ENCODE peak calls at places on chromosomes 12 and 14, in eight cellular contexts. One of them, this sample, is unnamed.

GRCh38 chr14:51750542-51750941 is 98.8 kb downstream of the FRMD6 start:
- DNase-seq in mammary epithelial cell: no peak
- DNase-seq in adipocyte: no peak
- DNase-seq in right cardiac atrium: no peak
- DNase-seq in hepatocyte: no peak
- DNase-seq in transverse colon: no peak
- DNase-seq in fibroblast of pulmonary artery: no peak
- DNase-seq in HCT116: peak; percentile 19
- DNase-seq in this sample: no peak

GRCh38 chr12:96986883-96987523 is 79.9 kb downstream of the NEDD1 start:
- DNase-seq in mammary epithelial cell: no peak
- DNase-seq in adipocyte: peak; percentile 68
- DNase-seq in right cardiac atrium: no peak
- DNase-seq in hepatocyte: peak; percentile 49
- DNase-seq in transverse colon: no peak
- DNase-seq in fibroblast of pulmonary artery: peak; percentile 50
- DNase-seq in HCT116: peak; percentile 27
- DNase-seq in this sample: peak; percentile 40

GRCh38 chr12:57089259-57090245 is 638 bp downstream of the NAB2 start:
- DNase-seq in mammary epithelial cell: peak; percentile 51
- DNase-seq in adipocyte: peak; percentile 84
- DNase-seq in right cardiac atrium: peak; percentile 91
- DNase-seq in hepatocyte: peak; percentile 83
- DNase-seq in transverse colon: peak; percentile 75
- DNase-seq in fibroblast of pulmonary artery: peak; percentile 84
- DNase-seq in HCT116: no peak
- DNase-seq in this sample: peak; percentile 42

GRCh38 chr12:112939761-112940357 is 1.6 kb downstream of the OAS3 start:
- DNase-seq in mammary epithelial cell: no peak
- DNase-seq in adipocyte: no peak
- DNase-seq in right cardiac atrium: no peak
- DNase-seq in hepatocyte: no peak
- DNase-seq in transverse colon: no peak
- DNase-seq in fibroblast of pulmonary artery: no peak
- DNase-seq in HCT116: no peak
- DNase-seq in this sample: no peak

GRCh38 chr12:72388322-72388721 is 116.2 kb downstream of the TRHDE start:
- DNase-seq in mammary epithelial cell: no peak
- DNase-seq in adipocyte: no peak
- DNase-seq in right cardiac atrium: no peak
- DNase-seq in hepatocyte: no peak
- DNase-seq in transverse colon: no peak
- DNase-seq in fibroblast of pulmonary artery: no peak
- DNase-seq in HCT116: no peak
- DNase-seq in this sample: no peak

GRCh38 chr12:104699489-104700194 is 242.9 kb downstream of the CHST11 start:
- DNase-seq in mammary epithelial cell: no peak
- DNase-seq in adipocyte: peak; percentile 58
- DNase-seq in right cardiac atrium: no peak
- DNase-seq in hepatocyte: no peak
- DNase-seq in transverse colon: no peak
- DNase-seq in fibroblast of pulmonary artery: no peak
- DNase-seq in HCT116: no peak
- DNase-seq in this sample: no peak

GRCh38 chr12:5577741-5578140 is 145.8 kb downstream of the NTF3 start:
- DNase-seq in mammary epithelial cell: no peak
- DNase-seq in adipocyte: no peak
- DNase-seq in right cardiac atrium: no peak
- DNase-seq in hepatocyte: no peak
- DNase-seq in transverse colon: no peak
- DNase-seq in fibroblast of pulmonary artery: peak; percentile 7
- DNase-seq in HCT116: no peak
- DNase-seq in this sample: no peak

GRCh38 chr12:120257041-120257821 is 8.3 kb downstream of the PXN start:
- DNase-seq in mammary epithelial cell: peak; percentile 72
- DNase-seq in adipocyte: peak; percentile 92
- DNase-seq in right cardiac atrium: peak; percentile 70
- DNase-seq in hepatocyte: peak; percentile 48
- DNase-seq in transverse colon: no peak
- DNase-seq in fibroblast of pulmonary artery: peak; percentile 98
- DNase-seq in HCT116: no peak
- DNase-seq in this sample: peak; percentile 88

GRCh38 chr12:40225984-40226602 is 1.3 kb downstream of the LRRK2 start:
- DNase-seq in mammary epithelial cell: no peak
- DNase-seq in adipocyte: no peak
- DNase-seq in right cardiac atrium: no peak
- DNase-seq in hepatocyte: no peak
- DNase-seq in transverse colon: no peak
- DNase-seq in fibroblast of pulmonary artery: no peak
- DNase-seq in HCT116: no peak
- DNase-seq in this sample: no peak

GRCh38 chr12:8482446-8483080 is 26.8 kb downstream of the CLEC6A start:
- DNase-seq in mammary epithelial cell: no peak
- DNase-seq in adipocyte: no peak
- DNase-seq in right cardiac atrium: no peak
- DNase-seq in hepatocyte: peak; percentile 4
- DNase-seq in transverse colon: no peak
- DNase-seq in fibroblast of pulmonary artery: no peak
- DNase-seq in HCT116: no peak
- DNase-seq in this sample: no peak

DNA sequence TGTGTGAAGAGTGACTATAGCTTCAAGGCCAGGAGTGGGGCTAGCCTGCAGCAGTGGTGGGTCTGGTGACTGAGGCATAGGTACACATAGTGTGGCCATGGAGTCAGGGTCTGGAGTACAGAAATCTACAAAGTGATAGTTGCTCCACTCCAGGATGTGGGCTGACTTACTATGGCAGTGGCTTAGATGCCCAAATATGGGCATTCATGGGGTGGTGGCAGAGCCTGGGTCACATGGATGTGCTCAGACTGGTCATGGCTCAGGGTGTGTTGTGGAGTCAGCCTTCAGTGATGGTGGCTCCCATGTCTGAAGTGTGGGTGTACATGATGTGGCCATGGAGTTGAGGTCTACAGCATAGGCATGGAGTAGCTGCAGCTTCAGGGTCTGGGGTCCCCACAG is 27.3 kb downstream of the CLEC6A start:
- DNase-seq in mammary epithelial cell: no peak
- DNase-seq in adipocyte: no peak
- DNase-seq in right cardiac atrium: no peak
- DNase-seq in hepatocyte: no peak
- DNase-seq in transverse colon: no peak
- DNase-seq in fibroblast of pulmonary artery: no peak
- DNase-seq in HCT116: no peak
- DNase-seq in this sample: no peak
- H3K4me3 ChIP-seq in mammary epithelial cell: no peak overlapping the region
- H3K4me3 ChIP-seq in adipocyte: no peak overlapping the region
- H3K4me3 ChIP-seq in right cardiac atrium: no peak overlapping the region
- H3K4me3 ChIP-seq in hepatocyte: no peak overlapping the region
- H3K4me3 ChIP-seq in transverse colon: no peak overlapping the region
- H3K4me3 ChIP-seq in fibroblast of pulmonary artery: no peak overlapping the region
- H3K4me3 ChIP-seq in HCT116: no peak overlapping the region
- H3K4me3 ChIP-seq in this sample: no peak overlapping the region

DNA sequence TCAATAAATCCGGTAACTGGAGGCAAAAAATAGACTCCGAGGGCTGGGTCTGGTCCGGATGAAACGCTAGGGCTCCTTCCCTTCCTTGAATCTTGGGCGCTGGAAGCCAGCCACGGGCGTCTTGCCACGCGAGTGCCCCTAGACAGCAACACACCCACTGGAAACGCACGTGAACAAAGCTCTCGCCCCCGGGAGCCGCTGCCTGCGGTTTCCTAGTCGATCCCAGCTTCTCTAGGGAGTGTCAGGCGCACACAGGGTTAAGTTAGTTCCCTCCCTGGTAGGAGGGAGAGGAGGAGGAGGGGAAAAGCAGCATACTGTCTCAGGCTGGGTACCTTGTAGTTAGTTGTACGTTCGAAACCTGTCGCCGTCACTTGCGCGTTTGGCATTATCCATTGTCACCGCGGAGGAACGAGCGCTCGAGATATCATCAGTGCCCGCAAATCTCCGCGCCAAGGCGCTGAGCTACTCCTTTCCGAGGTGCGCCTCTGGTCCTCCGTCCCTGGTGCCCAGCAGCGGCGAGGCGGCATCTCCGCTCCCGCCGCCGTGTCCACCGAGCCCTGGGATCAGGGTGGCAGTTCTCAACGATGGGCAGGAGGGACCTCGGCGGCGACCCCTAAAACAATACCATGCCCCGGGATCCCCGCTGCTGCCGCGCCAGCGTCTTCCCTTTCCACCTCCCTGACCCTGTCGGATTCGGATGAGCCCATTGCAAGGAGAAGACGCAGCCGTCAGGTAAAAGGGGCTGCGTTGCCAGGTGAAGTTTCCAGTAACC is at the start of gene FLRT2:
- DNase-seq in mammary epithelial cell: peak; percentile 71
- DNase-seq in adipocyte: peak; percentile 89
- DNase-seq in right cardiac atrium: peak; percentile 68
- DNase-seq in hepatocyte: peak; percentile 62
- DNase-seq in transverse colon: no peak
- DNase-seq in fibroblast of pulmonary artery: peak; percentile 82
- DNase-seq in HCT116: no peak
- DNase-seq in this sample: peak; percentile 71
- H3K4me3 ChIP-seq in mammary epithelial cell: peak within 1 kb of the TSS; percentile 89
- H3K4me3 ChIP-seq in adipocyte: peak within 1 kb of the TSS; percentile 91
- H3K4me3 ChIP-seq in right cardiac atrium: peak within 1 kb of the TSS; percentile 53
- H3K4me3 ChIP-seq in hepatocyte: peak within 1 kb of the TSS; percentile 71
- H3K4me3 ChIP-seq in transverse colon: peak within 1 kb of the TSS; percentile 53
- H3K4me3 ChIP-seq in fibroblast of pulmonary artery: peak within 1 kb of the TSS; percentile 83
- H3K4me3 ChIP-seq in HCT116: no peak within 1 kb of the TSS
- H3K4me3 ChIP-seq in this sample: peak within 1 kb of the TSS; percentile 88

GRCh38 chr14:41419709-41420108 is 187.0 kb upstream of the LRFN5 start:
- DNase-seq in mammary epithelial cell: no peak
- DNase-seq in adipocyte: no peak
- DNase-seq in right cardiac atrium: no peak
- DNase-seq in hepatocyte: no peak
- DNase-seq in transverse colon: no peak
- DNase-seq in fibroblast of pulmonary artery: no peak
- DNase-seq in HCT116: no peak
- DNase-seq in this sample: no peak
- H3K4me3 ChIP-seq in mammary epithelial cell: no peak overlapping the region
- H3K4me3 ChIP-seq in adipocyte: no peak overlapping the region
- H3K4me3 ChIP-seq in right cardiac atrium: no peak overlapping the region
- H3K4me3 ChIP-seq in hepatocyte: no peak overlapping the region
- H3K4me3 ChIP-seq in transverse colon: no peak overlapping the region
- H3K4me3 ChIP-seq in fibroblast of pulmonary artery: no peak overlapping the region
- H3K4me3 ChIP-seq in HCT116: no peak overlapping the region
- H3K4me3 ChIP-seq in this sample: no peak overlapping the region

GRCh38 chr12:94644622-94645021 is 5.7 kb downstream of the TMCC3 start:
- DNase-seq in mammary epithelial cell: peak; percentile 95
- DNase-seq in adipocyte: peak; percentile 14
- DNase-seq in right cardiac atrium: no peak
- DNase-seq in hepatocyte: no peak
- DNase-seq in transverse colon: no peak
- DNase-seq in fibroblast of pulmonary artery: peak; percentile 57
- DNase-seq in HCT116: no peak
- DNase-seq in this sample: peak; percentile 93
- H3K4me3 ChIP-seq in mammary epithelial cell: no peak overlapping the region
- H3K4me3 ChIP-seq in adipocyte: no peak overlapping the region
- H3K4me3 ChIP-seq in right cardiac atrium: no peak overlapping the region
- H3K4me3 ChIP-seq in hepatocyte: no peak overlapping the region
- H3K4me3 ChIP-seq in transverse colon: no peak overlapping the region
- H3K4me3 ChIP-seq in fibroblast of pulmonary artery: no peak overlapping the region
- H3K4me3 ChIP-seq in HCT116: no peak overlapping the region
- H3K4me3 ChIP-seq in this sample: no peak overlapping the region

DNA sequence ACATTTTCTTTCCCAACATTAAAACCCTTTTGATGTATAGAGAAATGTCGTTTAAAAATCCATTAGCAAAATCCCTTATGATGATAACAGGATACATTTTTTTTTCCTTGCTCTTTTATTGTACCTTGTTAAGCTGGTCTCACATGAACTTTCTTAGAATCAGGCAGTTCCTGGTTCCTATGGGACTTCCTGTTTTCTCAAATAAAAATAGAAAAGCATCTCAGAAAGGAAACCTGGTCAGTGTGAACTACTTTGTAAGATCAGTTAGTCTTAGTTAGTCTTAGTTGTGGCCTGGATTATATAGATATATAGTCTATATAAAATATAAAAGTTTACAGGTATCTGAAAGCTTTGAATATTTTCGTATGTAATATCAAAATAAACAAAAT is 40.3 kb downstream of the LEMD3 start:
- DNase-seq in mammary epithelial cell: no peak
- DNase-seq in adipocyte: no peak
- DNase-seq in right cardiac atrium: no peak
- DNase-seq in hepatocyte: no peak
- DNase-seq in transverse colon: no peak
- DNase-seq in fibroblast of pulmonary artery: peak; percentile 16
- DNase-seq in HCT116: no peak
- DNase-seq in this sample: no peak
- H3K4me3 ChIP-seq in mammary epithelial cell: no peak overlapping the region
- H3K4me3 ChIP-seq in adipocyte: no peak overlapping the region
- H3K4me3 ChIP-seq in right cardiac atrium: no peak overlapping the region
- H3K4me3 ChIP-seq in hepatocyte: no peak overlapping the region
- H3K4me3 ChIP-seq in transverse colon: no peak overlapping the region
- H3K4me3 ChIP-seq in fibroblast of pulmonary artery: no peak overlapping the region
- H3K4me3 ChIP-seq in HCT116: no peak overlapping the region
- H3K4me3 ChIP-seq in this sample: no peak overlapping the region

DNA sequence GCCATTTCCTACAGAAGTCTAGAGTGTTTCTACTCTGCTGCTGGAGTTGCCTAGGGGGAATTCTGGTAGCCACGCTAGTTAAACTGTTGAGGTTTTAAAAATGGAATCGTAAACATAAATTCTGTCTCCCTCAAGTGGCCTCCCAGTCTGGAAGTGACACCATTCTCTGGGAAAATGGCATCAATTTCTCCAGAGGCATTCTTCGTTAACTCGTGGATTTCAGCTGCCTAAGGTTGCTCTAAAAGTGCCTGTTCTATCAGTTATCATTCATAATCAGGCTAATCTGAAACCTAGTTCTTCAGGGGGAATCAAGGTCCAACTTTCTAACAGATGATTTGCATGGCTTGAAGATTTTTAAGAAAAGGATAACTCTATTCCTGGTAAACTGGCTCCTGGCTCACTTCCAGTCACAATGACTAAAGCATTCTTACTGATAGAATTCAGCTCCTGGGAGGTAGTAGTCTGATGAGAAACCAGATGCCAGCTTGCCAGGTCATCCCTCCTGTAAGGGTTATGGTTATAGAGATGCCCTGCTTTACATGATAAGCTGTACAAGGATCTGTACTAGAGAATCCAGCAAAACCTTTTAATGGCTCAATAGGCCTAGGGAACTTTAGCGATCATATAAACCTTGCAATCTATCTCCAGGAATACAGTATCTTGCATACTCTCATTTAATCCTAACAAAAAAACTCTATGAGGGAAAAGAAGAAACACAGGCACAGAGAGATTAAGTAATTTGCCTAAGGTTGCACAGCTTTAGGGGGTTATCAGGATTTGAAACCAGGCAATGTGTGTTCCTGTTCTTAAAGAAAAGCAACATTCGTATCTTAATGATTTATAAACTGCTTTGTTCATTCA is 1.5 kb downstream of the L3HYPDH start:
- DNase-seq in mammary epithelial cell: peak; percentile 83
- DNase-seq in adipocyte: peak; percentile 89
- DNase-seq in right cardiac atrium: peak; percentile 28
- DNase-seq in hepatocyte: peak; percentile 52
- DNase-seq in transverse colon: peak; percentile 20
- DNase-seq in fibroblast of pulmonary artery: peak; percentile 90
- DNase-seq in HCT116: peak; percentile 60
- DNase-seq in this sample: peak; percentile 93
- H3K4me3 ChIP-seq in mammary epithelial cell: peak overlapping the region; percentile 78
- H3K4me3 ChIP-seq in adipocyte: peak overlapping the region; percentile 88
- H3K4me3 ChIP-seq in right cardiac atrium: peak overlapping the region; percentile 70
- H3K4me3 ChIP-seq in hepatocyte: peak overlapping the region; percentile 55
- H3K4me3 ChIP-seq in transverse colon: peak overlapping the region; percentile 79
- H3K4me3 ChIP-seq in fibroblast of pulmonary artery: peak overlapping the region; percentile 77
- H3K4me3 ChIP-seq in HCT116: peak overlapping the region; percentile 81
- H3K4me3 ChIP-seq in this sample: peak overlapping the region; percentile 64

GRCh38 chr12:68773582-68773981 is 27.6 kb downstream of the SLC35E3 start:
- DNase-seq in mammary epithelial cell: no peak
- DNase-seq in adipocyte: no peak
- DNase-seq in right cardiac atrium: no peak
- DNase-seq in hepatocyte: no peak
- DNase-seq in transverse colon: no peak
- DNase-seq in fibroblast of pulmonary artery: no peak
- DNase-seq in HCT116: no peak
- DNase-seq in this sample: no peak
- H3K4me3 ChIP-seq in mammary epithelial cell: no peak overlapping the region
- H3K4me3 ChIP-seq in adipocyte: no peak overlapping the region
- H3K4me3 ChIP-seq in right cardiac atrium: no peak overlapping the region
- H3K4me3 ChIP-seq in hepatocyte: no peak overlapping the region
- H3K4me3 ChIP-seq in transverse colon: no peak overlapping the region
- H3K4me3 ChIP-seq in fibroblast of pulmonary artery: no peak overlapping the region
- H3K4me3 ChIP-seq in HCT116: no peak overlapping the region
- H3K4me3 ChIP-seq in this sample: no peak overlapping the region

This sample was measured in epithelial cell of esophagus.